ENCODE peak calls at places on chromosomes 1 and 21, in ten cellular contexts. Z is HuH-7.5; L is neural progenitor cell; F is CD8-positive, alpha-beta T cell; H is AG09309; K is prostate gland; A is lung microvascular endothelial cell; B is activated naive CD4-positive, alpha-beta T cell treated with anti-CD3 and anti-CD28 coated beads, Interleukin-2, amount 10 ng/mL, durations not matched to agents 7 days and 5 days; U is Panc1; E is body of pancreas. C is an unnamed sample.

GRCh38 chr1:29339176-29339575 is 102.9 kb downstream of the PTPRU start:
- DNase-seq in Z (no peak), L (no peak), F (no peak), H (no peak), K (no peak), A (no peak), B (no peak), U (no peak), E (no peak), C (no peak)

GRCh38 chr1:89898695-89899470 is 78.1 kb downstream of the LRRC8D start:
- DNase-seq in Z (no peak), L (no peak), F (no peak), H (no peak), K (no peak), A (peak; percentile 47), B (no peak), U (no peak), E (no peak), C (no peak)

GRCh38 chr1:87089823-87090222 is 175.4 kb downstream of the HS2ST1 start:
- DNase-seq in Z (no peak), L (peak; percentile 73), F (no peak), H (no peak), K (no peak), A (no peak), B (no peak), U (no peak), E (no peak), C (no peak)

GRCh38 chr1:57319165-57319564 is 104.7 kb downstream of the DAB1 start:
- DNase-seq in Z (no peak), L (no peak), F (no peak), H (no peak), K (no peak), A (no peak), B (no peak), U (no peak), E (no peak), C (no peak)

GRCh38 chr1:54980528-54981241 is at the start of gene TMEM61:
- DNase-seq in Z (no peak), L (peak; percentile 66), F (no peak), H (no peak), K (no peak), A (peak; percentile 24), B (no peak), U (no peak), E (peak; percentile 67), C (no peak)

GRCh38 chr1:3247521-3248031 is 178.6 kb downstream of the PRDM16 start:
- DNase-seq in Z (no peak), L (peak; percentile 60), F (no peak), H (no peak), K (no peak), A (peak; percentile 12), B (no peak), U (no peak), E (no peak), C (no peak)

GRCh38 chr21:43865471-43866181 is 603 bp downstream of the AGPAT3 start:
- DNase-seq in Z (peak; percentile 49), L (peak; percentile 50), F (peak; percentile 72), H (no peak), K (no peak), A (peak; percentile 61), B (peak; percentile 76), U (no peak), E (peak; percentile 37), C (peak; percentile 47)

GRCh38 chr1:206581571-206581981 is 30.7 kb downstream of the EIF2D start:
- DNase-seq in Z (no peak), L (no peak), F (no peak), H (no peak), K (no peak), A (peak; percentile 85), B (peak; percentile 52), U (no peak), E (no peak), C (no peak)

GRCh38 chr1:22039594-22040347 is 12.7 kb upstream of the CDC42 start:
- DNase-seq in Z (no peak), L (no peak), F (peak; percentile 90), H (no peak), K (peak; percentile 46), A (no peak), B (peak; percentile 96), U (no peak), E (peak; percentile 68), C (peak; percentile 98)

GRCh38 chr21:19507682-19508260 is 1104.2 kb upstream of the TMPRSS15 start:
- DNase-seq in Z (no peak), L (peak; percentile 31), F (no peak), H (no peak), K (no peak), A (no peak), B (no peak), U (no peak), E (no peak), C (no peak)

GRCh38 chr1:94542088-94542671 is 621 bp upstream of the F3 start:
- DNase-seq in Z (no peak), L (peak; percentile 43), F (no peak), H (no peak), K (no peak), A (peak; percentile 48), B (no peak), U (no peak), E (peak; percentile 53), C (no peak)

GRCh38 chr1:8790478-8790877 is 27.0 kb downstream of the RERE start:
- DNase-seq in Z (no peak), L (no peak), F (no peak), H (no peak), K (no peak), A (no peak), B (no peak), U (no peak), E (no peak), C (no peak)

GRCh38 chr1:9291914-9292360 is 757 bp upstream of the SPSB1 start:
- DNase-seq in Z (no peak), L (peak; percentile 71), F (no peak), H (no peak), K (peak; percentile 46), A (peak; percentile 74), B (no peak), U (no peak), E (peak; percentile 76), C (no peak)

C was measured in naive thymus-derived CD4-positive, alpha-beta T cell.